ENCODE peak calls at places on chromosomes 4 and X, in ten cellular contexts. Z is activated B cell treated with CpG ODN at 0.5 μM for 24 hours, S is fibroblast of pulmonary artery, Q is BJ, P is mucosa of descending colon, D is thoracic aorta, W is epithelial cell of esophagus, N is glutamatergic neuron, K is coronary artery, L is progenitor cell of endocrine pancreas. G is an unnamed sample.

GRCh38 chr4:186657766-186658165 is 65.9 kb downstream of the FAT1 start:
- DNase-seq in Q (no peak), K (no peak), N (no peak), L (no peak), P (no peak), Z (no peak), D (no peak), W (peak), S (peak), G (no peak)

GRCh38 chrX:120401301-120401700 is 39.4 kb downstream of the ATP1B4 start:
- DNase-seq in D (no peak), Z (no peak), Q (no peak), S (peak), K (no peak), P (no peak), L (no peak), W (peak), N (no peak), G (no peak)

GRCh38 chr4:149279331-149279730 is 536.3 kb downstream of the IQCM start:
- DNase-seq in K (no peak), P (no peak), W (no peak), Z (no peak), Q (no peak), D (no peak), N (no peak), S (no peak), L (no peak), G (no peak)

GRCh38 chr4:26719954-26720552 is 136.2 kb downstream of the TBC1D19 start:
- DNase-seq in W (peak), S (peak), L (no peak), Z (no peak), P (no peak), K (no peak), Q (no peak), N (no peak), D (no peak), G (peak)

GRCh38 chr4:3111461-3111860 is 37.0 kb downstream of the HTT start:
- DNase-seq in K (no peak), P (no peak), L (no peak), S (peak), W (peak), D (no peak), N (no peak), Q (no peak), Z (no peak), G (no peak)

GRCh38 chr4:148495463-148495862 is 53.2 kb upstream of the NR3C2 start:
- DNase-seq in K (no peak), P (no peak), Q (no peak), S (no peak), D (no peak), N (no peak), L (no peak), Z (no peak), W (peak), G (no peak)

GRCh38 chr4:6855692-6856297 is 53.8 kb upstream of the TBC1D14 start:
- DNase-seq in P (no peak), D (no peak), L (no peak), N (no peak), K (no peak), Z (no peak), Q (peak), W (no peak), S (peak), G (peak)

GRCh38 chr4:51884606-51885005 is 41.7 kb downstream of the DCUN1D4 start:
- DNase-seq in N (no peak), L (no peak), D (no peak), P (no peak), K (no peak), Z (no peak), W (no peak), Q (no peak), S (no peak), G (no peak)

GRCh38 chr4:184892999-184893398 is 67.2 kb upstream of the ACSL1 start:
- DNase-seq in Z (no peak), Q (no peak), K (no peak), N (no peak), S (no peak), D (no peak), L (no peak), P (no peak), W (no peak), G (no peak)

GRCh38 chrX:103488332-103488731 is 31.0 kb downstream of the RAB40A start:
- DNase-seq in K (no peak), S (peak), N (no peak), D (no peak), W (peak), Q (no peak), Z (no peak), P (no peak), L (no peak), G (no peak)

GRCh38 chr4:85961887-85962286 is 398.0 kb downstream of the MAPK10 start:
- DNase-seq in D (no peak), P (no peak), Q (no peak), W (no peak), S (no peak), Z (no peak), N (no peak), L (no peak), K (no peak), G (no peak)

GRCh38 chr4:7395635-7396034 is 39.1 kb downstream of the PSAPL1 start:
- DNase-seq in D (no peak), L (no peak), Z (no peak), S (no peak), W (no peak), P (no peak), N (no peak), K (no peak), Q (no peak), G (no peak)

GRCh38 chrX:15292861-15293260 is 22.6 kb downstream of the ASB11 start:
- DNase-seq in L (no peak), P (no peak), S (no peak), N (no peak), Z (no peak), W (peak), D (no peak), K (no peak), Q (no peak), G (peak)

GRCh38 chr4:184765473-184766346 is 31.8 kb upstream of the CENPU start:
- DNase-seq in N (peak), L (no peak), P (no peak), Z (no peak), S (no peak), Q (no peak), W (peak), D (no peak), K (no peak), G (no peak)

GRCh38 chr4:122793811-122794210 is 32.8 kb upstream of the FGF2 start:
- DNase-seq in N (no peak), S (no peak), P (no peak), K (no peak), Q (no peak), W (no peak), L (no peak), D (no peak), Z (no peak), G (no peak)

GRCh38 chrX:87728459-87728858 is 210.9 kb downstream of the KLHL4 start:
- DNase-seq in L (no peak), P (no peak), Q (no peak), W (no peak), N (no peak), S (no peak), Z (no peak), K (no peak), D (no peak), G (no peak)

GRCh38 chr4:159946983-159947645 is 844.2 kb downstream of the RAPGEF2 start:
- DNase-seq in P (no peak), W (peak), D (no peak), S (peak), L (no peak), Z (no peak), K (no peak), Q (no peak), N (no peak), G (peak)

GRCh38 chr4:1246111-1246881 is 2.6 kb downstream of the CTBP1 start:
- DNase-seq in D (no peak), S (no peak), W (peak), Z (peak), P (peak), K (peak), Q (no peak), N (no peak), L (peak), G (no peak)

GRCh38 chr4:8344387-8344786 is 74.8 kb downstream of the HTRA3 start:
- DNase-seq in D (no peak), Q (no peak), K (no peak), N (no peak), S (no peak), Z (no peak), W (no peak), P (no peak), L (no peak), G (no peak)

GRCh38 chr4:16225139-16225538 is 1.1 kb downstream of the TAPT1 start:
- DNase-seq in L (no peak), Z (no peak), D (no peak), Q (no peak), K (no peak), N (no peak), S (peak), P (no peak), W (peak), G (peak)

GRCh38 chrX:123340691-123341090 is 156.6 kb downstream of the GRIA3 start:
- DNase-seq in Q (no peak), K (no peak), Z (no peak), D (no peak), S (no peak), L (no peak), N (no peak), W (peak), P (no peak), G (peak)

GRCh38 chr4:117796677-117797076 is 237.6 kb upstream of the NDST3 start:
- DNase-seq in Z (no peak), D (no peak), K (no peak), Q (no peak), N (no peak), L (no peak), P (no peak), S (no peak), W (peak), G (no peak)

DNA sequence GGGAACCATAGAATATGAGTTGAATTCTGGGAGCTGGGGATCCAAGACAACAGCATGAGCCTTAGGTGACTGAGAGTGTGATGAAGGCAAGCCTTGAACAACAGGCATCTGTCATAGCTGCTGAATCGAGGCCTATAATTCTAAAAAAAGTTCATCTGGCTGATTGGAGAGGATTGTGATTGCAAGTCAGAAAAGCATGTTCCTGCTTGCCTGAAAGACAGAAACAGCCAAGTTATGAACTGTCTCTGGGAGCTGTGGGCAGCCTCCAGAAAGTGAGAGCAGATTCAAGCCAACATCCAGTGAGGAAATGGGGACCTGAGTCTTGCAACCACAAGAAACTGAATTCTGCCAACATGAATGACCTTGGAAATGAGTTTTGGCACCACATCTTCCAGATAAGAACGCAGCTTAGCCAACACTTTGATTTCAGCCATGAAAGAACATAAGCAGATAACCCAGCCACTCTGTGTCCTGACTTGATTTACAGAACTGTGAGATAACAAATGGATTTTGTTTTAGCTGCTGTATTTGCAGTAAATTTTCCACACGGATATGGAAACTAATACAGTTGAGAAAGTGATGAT is 240.4 kb upstream of the NDST3 start:
- DNase-seq in Q (no peak), W (peak), K (no peak), Z (no peak), P (no peak), D (no peak), L (no peak), N (no peak), S (no peak), G (no peak)
- TF ChIP-seq CTCF in Q (no peak), W (no peak), K (no peak), Z (no peak), P (no peak), D (no peak), L (no peak), N (no peak), S (no peak), G (no peak)

GRCh38 chr4:17534705-17535104 is 19.7 kb downstream of the CLRN2 start:
- DNase-seq in S (no peak), D (no peak), L (no peak), Z (no peak), Q (no peak), W (no peak), P (no peak), K (no peak), N (no peak), G (no peak)
- TF ChIP-seq CTCF in S (no peak), D (no peak), L (no peak), Z (no peak), Q (no peak), W (no peak), P (no peak), K (no peak), N (no peak), G (no peak)

GRCh38 chr4:87644286-87644685 is 5.8 kb upstream of the DMP1 start:
- DNase-seq in Q (no peak), K (no peak), D (no peak), L (no peak), S (no peak), Z (no peak), N (no peak), P (no peak), W (no peak), G (no peak)
- TF ChIP-seq CTCF in Q (no peak), K (no peak), D (no peak), L (peak), S (no peak), Z (no peak), N (no peak), P (no peak), W (no peak), G (peak)

DNA sequence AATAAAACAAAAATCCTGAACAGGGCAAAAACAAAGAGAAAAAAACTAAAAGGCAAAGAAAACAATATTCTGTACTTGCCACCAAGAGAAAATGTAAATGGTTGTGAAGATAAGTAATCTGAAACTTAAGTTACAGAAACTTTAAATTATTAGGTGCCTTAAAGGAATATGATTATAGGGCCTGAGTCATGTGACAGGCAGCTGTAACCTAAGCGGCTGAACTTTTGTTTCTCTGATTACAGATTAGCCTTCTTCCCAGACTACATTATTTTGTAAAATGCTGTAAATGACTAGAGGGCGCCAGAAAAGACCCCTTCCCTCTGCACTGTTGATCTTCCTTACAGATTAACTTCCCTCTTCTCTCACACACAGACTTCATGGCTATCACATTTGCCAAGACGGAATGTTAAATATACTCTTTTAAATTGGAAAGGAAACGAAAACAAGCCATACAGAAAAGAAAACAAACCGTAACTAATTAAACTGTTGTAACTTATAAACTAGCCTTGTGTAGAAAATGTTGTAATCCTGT is 96.6 kb downstream of the EVC2 start:
- DNase-seq in Q (no peak), P (no peak), W (no peak), Z (no peak), D (no peak), S (no peak), L (no peak), N (no peak), K (no peak), G (no peak)
- TF ChIP-seq CTCF in Q (no peak), P (no peak), W (no peak), Z (no peak), D (no peak), S (no peak), L (no peak), N (no peak), K (no peak), G (no peak)

GRCh38 chrX:17930850-17931249 is 69.8 kb upstream of the RAI2 start:
- DNase-seq in Z (no peak), N (no peak), W (no peak), K (no peak), L (no peak), S (no peak), Q (no peak), D (no peak), P (no peak), G (no peak)
- TF ChIP-seq CTCF in Z (no peak), N (no peak), W (no peak), K (no peak), L (no peak), S (no peak), Q (no peak), D (no peak), P (no peak), G (no peak)

GRCh38 chrX:153874091-153874365 is 11.9 kb downstream of the L1CAM start:
- DNase-seq in D (no peak), L (no peak), P (no peak), Q (no peak), W (no peak), N (no peak), Z (no peak), S (no peak), K (no peak), G (no peak)

GRCh38 chrX:153873282-153874090 is 12.5 kb downstream of the L1CAM start:
- DNase-seq in D (no peak), N (peak), Q (no peak), Z (no peak), K (no peak), S (no peak), W (no peak), P (no peak), L (no peak), G (no peak)

GRCh38 chrX:153876112-153876491 is 9.9 kb downstream of the L1CAM start:
- DNase-seq in P (no peak), N (no peak), Z (no peak), Q (no peak), L (no peak), S (no peak), K (no peak), W (no peak), D (no peak), G (no peak)

GRCh38 chrX:153874366-153875125 is 11.4 kb downstream of the L1CAM start:
- DNase-seq in L (no peak), D (no peak), W (no peak), P (no peak), N (no peak), S (no peak), K (no peak), Z (no peak), Q (no peak), G (no peak)

GRCh38 chrX:153875391-153876111 is 10.4 kb downstream of the L1CAM start:
- DNase-seq in Q (no peak), N (peak), Z (peak), L (peak), S (peak), W (peak), P (peak), D (no peak), K (no peak), G (peak)
- TF ChIP-seq CTCF in Q (no peak), N (no peak), Z (no peak), L (no peak), S (no peak), W (no peak), P (no peak), D (no peak), K (no peak), G (no peak)

DNA sequence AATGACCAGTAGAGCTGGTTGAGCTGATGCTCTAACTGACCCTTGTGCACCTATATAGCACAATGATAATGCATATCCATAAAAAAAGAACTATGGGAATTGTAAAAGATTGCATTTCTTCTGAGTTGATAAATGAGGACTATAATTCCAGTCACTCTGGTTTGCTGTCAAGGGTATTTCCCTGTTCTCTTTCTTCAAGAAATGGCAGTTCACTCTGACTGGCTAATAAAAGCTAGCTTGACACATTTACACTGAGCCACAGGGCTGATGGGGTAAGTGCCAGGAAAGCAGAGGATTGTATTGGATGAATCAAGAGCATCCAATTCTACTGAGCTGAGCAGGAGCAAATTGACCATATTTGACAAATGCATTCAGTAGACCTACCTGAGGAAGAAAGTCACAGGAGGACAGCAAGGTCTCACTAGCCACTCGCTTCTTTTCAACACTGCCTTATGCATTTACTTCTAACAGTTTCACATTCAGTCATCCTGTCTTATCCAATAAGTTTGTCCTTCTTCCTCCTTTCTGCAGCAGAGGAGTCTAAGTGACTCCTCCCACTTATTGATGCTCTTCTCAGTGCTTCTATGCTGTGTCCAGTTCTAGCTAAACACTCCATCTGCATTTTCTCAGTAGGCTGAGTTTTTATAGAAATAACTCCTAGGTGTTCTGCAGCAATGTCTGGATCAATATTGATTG is 43.0 kb downstream of the RBMX2 start:
- DNase-seq in K (no peak), Q (no peak), D (no peak), W (no peak), N (no peak), P (no peak), Z (no peak), L (no peak), S (no peak), G (no peak)
- TF ChIP-seq CTCF in K (no peak), Q (no peak), D (no peak), W (no peak), N (no peak), P (no peak), Z (no peak), L (no peak), S (no peak), G (no peak)

GRCh38 chr4:137861682-137862081 is 329.4 kb upstream of the PCDH18 start:
- DNase-seq in W (peak), N (no peak), K (no peak), Z (no peak), L (no peak), Q (no peak), P (no peak), S (peak), D (no peak), G (peak)
- TF ChIP-seq CTCF in W (peak), N (peak), K (peak), Z (no peak), L (peak), Q (peak), P (no peak), S (peak), D (peak), G (peak)